ENCODE peak calls at places on chromosomes 13 and 19, in four cellular contexts. H is AG10803, Z is choroid plexus epithelial cell, J is right atrium auricular region. S is an unnamed sample.
A peak's percentile ranks its signal among the peaks of the same experiment; 100 is the strongest.

GRCh38 chr13:46278474-46278873 is 66.7 kb downstream of the LRRC63 start:
- DNase-seq in J (no peak), Z (no peak), H (no peak), S (no peak)

GRCh38 chr19:43692364-43692763 is 22.4 kb upstream of the PLAUR start:
- DNase-seq in J (no peak), H (no peak), Z (no peak), S (no peak)

GRCh38 chr19:3020321-3020960 is 8.6 kb downstream of the TLE2 start:
- DNase-seq in Z (no peak), J (no peak), H (no peak), S (no peak)

GRCh38 chr19:18941628-18942354 is 774 bp upstream of the HOMER3 start:
- DNase-seq in H (no peak), Z (peak; percentile 17), J (no peak), S (no peak)

GRCh38 chr19:39974377-39975155 is 3.6 kb downstream of the PSMC4 start:
- DNase-seq in J (no peak), H (no peak), Z (no peak), S (no peak)

GRCh38 chr19:4660181-4660791 is 9.9 kb downstream of the MYDGF start:
- DNase-seq in H (no peak), Z (no peak), J (no peak), S (no peak)

GRCh38 chr19:31548941-31549340 is 199.7 kb upstream of the TSHZ3 start:
- DNase-seq in Z (peak; percentile 69), J (no peak), H (peak; percentile 50), S (no peak)

GRCh38 chr19:23699521-23699860 is 12.5 kb upstream of the ZNF675 start:
- DNase-seq in Z (no peak), J (no peak), H (no peak), S (no peak)

GRCh38 chr13:77465595-77466195 is 69.8 kb upstream of the SCEL start:
- DNase-seq in H (no peak), J (no peak), Z (no peak), S (no peak)

GRCh38 chr13:108360139-108360538 is 90.6 kb downstream of the TNFSF13B start:
- DNase-seq in J (no peak), Z (no peak), H (no peak), S (no peak)

GRCh38 chr13:50691176-50691681 is 152.3 kb downstream of the DLEU7 start:
- DNase-seq in H (no peak), J (no peak), Z (peak; percentile 35), S (no peak)

GRCh38 chr13:79393564-79394249 is 12.3 kb downstream of the RBM26 start:
- DNase-seq in H (no peak), J (no peak), Z (peak; percentile 84), S (no peak)

GRCh38 chr13:30108913-30109237 is 198.5 kb downstream of the KATNAL1 start:
- DNase-seq in J (no peak), Z (no peak), H (no peak), S (no peak)

GRCh38 chr19:46471116-46471733 is at the start of gene PNMA8A:
- DNase-seq in H (peak; percentile 60), Z (peak; percentile 77), J (peak; percentile 85), S (no peak)

GRCh38 chr13:20403826-20404225 is 121.8 kb downstream of the CRYL1 start:
- DNase-seq in J (no peak), Z (no peak), H (no peak), S (no peak)

GRCh38 chr13:24529478-24529877 is 16.9 kb upstream of the PARP4 start:
- DNase-seq in J (no peak), H (no peak), Z (no peak), S (no peak)

DNA sequence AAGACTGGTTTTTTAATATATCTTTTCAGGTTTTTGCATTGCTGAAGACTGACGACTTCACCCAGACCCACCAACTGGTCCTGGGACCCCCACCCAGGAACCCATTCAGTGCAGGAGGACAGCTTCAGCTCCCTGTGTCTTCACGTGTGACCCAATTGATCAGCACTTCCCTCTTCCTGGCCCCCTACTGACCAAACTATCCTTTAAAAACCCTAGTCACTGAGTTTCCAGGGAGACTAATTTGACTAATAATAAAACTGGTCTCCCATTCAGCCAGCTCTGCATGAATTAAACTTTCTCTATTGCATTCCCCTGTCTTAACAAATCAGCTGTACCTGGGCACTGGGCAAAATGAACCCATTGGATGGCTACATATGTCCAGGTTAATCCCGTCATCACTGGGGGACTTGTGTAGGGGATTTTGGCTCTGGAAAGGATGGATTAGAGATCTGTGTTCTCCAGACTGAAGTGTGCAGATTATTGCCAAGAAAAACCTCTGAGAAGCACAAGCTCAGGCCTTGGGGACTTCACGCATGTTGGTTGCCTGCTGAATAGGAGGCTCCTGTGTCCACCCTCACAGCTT is 16.3 kb upstream of the PARP4 start:
- DNase-seq in Z (no peak), J (no peak), H (no peak), S (no peak)
- TF ChIP-seq CTCF in Z (peak; percentile 1), J (no peak), H (no peak), S (no peak)

GRCh38 chr13:28452755-28453154 is 42.2 kb downstream of the FLT1 start:
- DNase-seq in H (no peak), J (no peak), Z (no peak), S (no peak)

GRCh38 chr13:28449826-28450773 is 44.8 kb downstream of the FLT1 start:
- DNase-seq in Z (no peak), J (no peak), H (peak; percentile 48), S (no peak)

GRCh38 chr13:28447989-28448388 is 46.9 kb downstream of the FLT1 start:
- DNase-seq in J (no peak), Z (no peak), H (no peak), S (no peak)

GRCh38 chr13:28448959-28449358 is 46.0 kb downstream of the FLT1 start:
- DNase-seq in J (no peak), Z (no peak), H (no peak), S (no peak)

DNA sequence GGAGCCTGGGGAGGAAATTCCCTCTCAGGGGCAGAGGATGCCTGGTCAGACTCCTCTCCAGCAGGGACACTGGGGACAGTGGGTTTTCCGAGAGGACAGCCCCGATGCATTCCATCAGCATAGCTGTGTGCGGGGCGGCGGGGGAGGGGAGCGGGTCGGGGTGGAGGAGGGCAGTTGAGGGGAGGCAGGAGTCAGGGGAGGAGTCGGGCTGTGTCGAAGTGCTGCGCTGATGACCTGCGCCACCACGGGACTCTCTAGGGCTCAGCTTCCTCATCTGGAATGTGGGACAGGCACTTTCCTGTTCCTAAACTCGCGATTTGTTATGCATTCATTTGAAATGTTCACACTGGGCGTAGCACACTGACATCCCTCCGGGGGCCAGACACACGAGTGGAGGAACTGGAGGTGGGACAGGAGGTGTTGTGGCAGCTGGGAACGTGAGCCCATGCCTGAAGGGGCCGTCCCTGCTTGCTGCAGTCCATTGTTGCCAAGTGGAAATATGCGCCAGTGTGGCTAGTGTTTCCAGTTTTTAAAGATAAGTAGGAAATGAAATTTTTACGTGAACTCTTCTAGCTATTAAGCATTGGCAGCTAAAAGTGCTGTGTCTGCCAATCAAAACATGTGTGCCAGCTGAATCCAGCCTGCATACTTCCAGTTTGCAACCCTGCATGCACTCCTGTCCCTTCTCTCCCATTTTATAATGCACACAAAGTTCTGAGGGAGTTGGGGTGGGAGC is 43.3 kb downstream of the FLT1 start:
- DNase-seq in H (peak; percentile 20), J (no peak), Z (no peak), S (no peak)
- H3K4me3 ChIP-seq in H (no peak overlapping the region), J (peak overlapping the region; percentile 0), Z (no peak overlapping the region), S (no peak overlapping the region)

GRCh38 chr19:35739275-35740107 is 2.8 kb downstream of the IGFLR1 start:
- DNase-seq in J (no peak), H (no peak), Z (no peak), S (no peak)

GRCh38 chr19:35734889-35735288 is 7.4 kb downstream of the IGFLR1 start:
- DNase-seq in J (no peak), H (no peak), Z (no peak), S (no peak)

GRCh38 chr19:35738887-35739229 is 3.4 kb downstream of the IGFLR1 start:
- DNase-seq in J (no peak), Z (no peak), H (no peak), S (no peak)

GRCh38 chr19:35738021-35738886 is 4.0 kb downstream of the IGFLR1 start:
- DNase-seq in Z (no peak), J (no peak), H (no peak), S (no peak)

DNA sequence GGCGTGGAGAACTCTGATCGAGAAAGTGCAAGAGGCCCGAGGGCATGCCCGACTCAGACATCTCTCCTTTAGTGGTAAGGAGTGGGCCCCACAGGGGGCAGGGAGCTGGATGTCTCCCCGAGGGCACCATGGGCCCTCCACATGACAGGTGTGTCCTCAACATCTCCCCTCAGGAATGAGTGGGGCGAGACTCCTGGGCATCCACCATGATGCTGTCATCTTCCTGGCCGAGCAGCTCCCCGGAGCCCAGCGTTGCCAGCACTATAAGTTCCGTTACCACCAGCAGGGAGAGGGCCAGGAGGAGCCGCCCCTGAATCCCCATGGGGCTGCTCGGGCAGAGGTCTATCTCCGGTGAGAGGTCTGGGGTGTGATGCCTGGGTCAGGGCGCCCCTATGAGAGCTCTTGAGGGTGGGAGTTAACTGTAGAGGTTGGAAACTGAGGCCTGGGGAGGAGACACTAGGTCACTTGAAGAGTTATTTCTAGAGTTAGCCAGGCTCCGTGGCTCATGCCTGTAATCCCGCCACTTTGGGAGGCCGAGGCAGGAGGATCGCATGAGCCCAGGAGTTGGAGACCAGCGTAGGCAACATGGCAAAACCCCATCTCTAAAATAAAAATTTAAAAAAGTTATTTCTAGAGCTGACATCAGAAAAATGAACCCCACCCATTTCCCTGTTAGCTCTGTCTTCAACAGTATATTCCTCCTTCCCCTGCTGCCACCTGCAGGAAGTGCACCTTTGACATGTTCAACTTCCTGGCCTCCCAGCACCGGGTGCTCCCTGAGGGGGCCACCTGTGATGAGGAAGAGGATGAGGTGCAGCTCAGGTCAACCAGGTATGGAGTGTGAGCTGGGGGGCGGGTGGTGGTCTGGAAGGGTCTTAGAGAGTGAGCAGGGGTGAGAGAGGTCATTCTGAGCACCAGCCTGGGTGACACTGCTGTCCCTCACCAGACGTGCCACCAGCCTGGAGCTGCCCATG is 5.1 kb downstream of the IGFLR1 start:
- DNase-seq in J (no peak), H (no peak), Z (no peak), S (no peak)
- TF ChIP-seq CTCF in J (no peak), H (no peak), Z (peak; percentile 34), S (no peak)

GRCh38 chr13:97456047-97456446 is 22.1 kb downstream of the RAP2A start:
- DNase-seq in H (no peak), J (no peak), Z (no peak), S (no peak)

GRCh38 chr13:97459215-97459772 is 25.3 kb downstream of the RAP2A start:
- DNase-seq in Z (no peak), H (no peak), J (no peak), S (no peak)

GRCh38 chr13:97454699-97455098 is 20.7 kb downstream of the RAP2A start:
- DNase-seq in Z (no peak), H (no peak), J (no peak), S (no peak)

GRCh38 chr13:97460853-97461252 is 26.9 kb downstream of the RAP2A start:
- DNase-seq in J (no peak), H (no peak), Z (no peak), S (no peak)

DNA sequence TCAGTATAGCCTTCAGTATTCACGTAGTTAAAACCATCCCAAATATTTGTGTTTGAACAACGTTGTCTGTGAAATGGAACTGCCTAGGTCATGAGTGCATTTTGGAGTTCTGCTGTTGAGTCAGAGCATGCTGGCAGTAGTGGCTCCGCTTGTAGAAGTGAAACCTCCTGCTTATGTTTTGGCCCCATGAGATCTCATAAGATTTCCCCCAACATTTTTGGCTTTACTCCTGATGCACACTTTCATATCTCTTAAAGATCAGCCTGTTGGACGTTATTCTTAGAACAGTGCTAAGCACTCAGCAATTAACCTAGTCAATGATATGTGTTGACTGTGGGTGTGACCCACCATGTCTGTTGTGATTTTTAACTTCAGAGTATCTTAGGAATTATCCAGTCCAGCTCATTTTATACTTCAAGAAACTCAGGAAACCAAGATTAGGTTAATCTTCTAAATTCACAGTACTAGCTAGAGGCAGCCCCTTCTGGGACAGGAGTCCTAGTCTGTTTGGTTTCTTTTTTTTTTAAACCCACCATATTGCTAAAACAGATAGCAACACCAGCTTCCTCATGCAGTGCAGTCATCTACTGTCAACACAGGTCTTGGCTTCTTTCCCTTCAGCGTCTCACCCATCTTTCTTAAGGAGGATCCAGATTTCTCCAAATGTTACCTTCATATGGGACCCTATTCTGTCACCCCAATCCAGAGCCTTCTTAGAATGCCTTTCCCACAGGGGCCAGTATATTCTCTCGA is 26.2 kb downstream of the RAP2A start:
- DNase-seq in H (peak; percentile 25), Z (peak; percentile 61), J (no peak), S (no peak)
- H3K4me3 ChIP-seq in H (no peak overlapping the region), Z (no peak overlapping the region), J (no peak overlapping the region), S (no peak overlapping the region)

S was measured in AG04449.